ENCODE peak calls at places on chromosomes 11 and 22, in ten cellular contexts. U is naive thymus-derived CD4-positive, alpha-beta T cell; Y is HepG2; N is CD8-positive, alpha-beta memory T cell; I is Panc1; D is thoracic aorta; X is PC-9; V is right lobe of liver; F is body of pancreas; T is colonic mucosa. C is an unnamed sample. For H3K9me3 and H3K4me1, the result is how much of the 10 kb centered on the place peaks cover.

GRCh38 chr22:27719535-27720227 is 81.9 kb downstream of the MN1 start:
- DNase-seq in U (no peak), Y (peak), N (no peak), I (no peak), D (no peak), X (no peak), V (no peak), F (peak), T (peak), C (peak)

GRCh38 chr11:123483058-123483457 is 53.0 kb downstream of the GRAMD1B start:
- DNase-seq in U (no peak), Y (no peak), N (no peak), I (no peak), D (no peak), X (peak), V (no peak), F (no peak), T (no peak), C (no peak)

GRCh38 chr11:19579957-19580356 is 132.7 kb upstream of the NAV2 start:
- DNase-seq in U (no peak), Y (no peak), N (no peak), I (no peak), D (no peak), X (no peak), V (no peak), F (no peak), T (no peak), C (no peak)

GRCh38 chr11:7020183-7020917 is at the start of the genes NLRP14 and ZNF214:
- DNase-seq in U (no peak), Y (peak), N (no peak), I (peak), D (peak), X (no peak), V (peak), F (peak), T (peak), C (peak)

GRCh38 chr11:60925685-60926267 is 1.5 kb downstream of the TMEM132A start:
- DNase-seq in U (no peak), Y (no peak), N (no peak), I (no peak), D (no peak), X (peak), V (no peak), F (no peak), T (no peak), C (no peak)

GRCh38 chr11:73971175-73971719 is 11.4 kb downstream of the UCP2 start:
- DNase-seq in U (no peak), Y (no peak), N (no peak), I (no peak), D (no peak), X (no peak), V (no peak), F (no peak), T (no peak), C (no peak)

GRCh38 chr11:17544181-17544622 is at the start of gene USH1C:
- DNase-seq in U (no peak), Y (no peak), N (no peak), I (no peak), D (no peak), X (no peak), V (no peak), F (peak), T (peak), C (peak)

GRCh38 chr11:70358797-70359196 is 39.5 kb upstream of the CTTN start:
- DNase-seq in U (no peak), Y (no peak), N (no peak), I (no peak), D (no peak), X (no peak), V (no peak), F (no peak), T (no peak), C (no peak)

GRCh38 chr11:108705061-108705460 is 40.2 kb downstream of the DDX10 start:
- DNase-seq in U (no peak), Y (no peak), N (no peak), I (no peak), D (no peak), X (no peak), V (no peak), F (no peak), T (no peak), C (no peak)

GRCh38 chr11:64060263-64060860 is 24.6 kb downstream of the FLRT1 start:
- DNase-seq in U (no peak), Y (no peak), N (no peak), I (no peak), D (no peak), X (no peak), V (no peak), F (no peak), T (no peak), C (no peak)

GRCh38 chr11:10659339-10660216 is 34.0 kb downstream of the IRAG1 start:
- DNase-seq in U (no peak), Y (peak), N (no peak), I (peak), D (peak), X (peak), V (no peak), F (peak), T (no peak), C (peak)

GRCh38 chr11:81377418-81377817 is 1356.2 kb downstream of the FAM181B start:
- DNase-seq in U (no peak), Y (no peak), N (no peak), I (no peak), D (no peak), X (no peak), V (no peak), F (no peak), T (no peak), C (no peak)
- H3K27ac ChIP-seq in U (no peak), Y (no peak), N (no peak), I (no peak), D (no peak), X (no peak), V (no peak), F (no peak), T (no peak), C (no peak)

DNA sequence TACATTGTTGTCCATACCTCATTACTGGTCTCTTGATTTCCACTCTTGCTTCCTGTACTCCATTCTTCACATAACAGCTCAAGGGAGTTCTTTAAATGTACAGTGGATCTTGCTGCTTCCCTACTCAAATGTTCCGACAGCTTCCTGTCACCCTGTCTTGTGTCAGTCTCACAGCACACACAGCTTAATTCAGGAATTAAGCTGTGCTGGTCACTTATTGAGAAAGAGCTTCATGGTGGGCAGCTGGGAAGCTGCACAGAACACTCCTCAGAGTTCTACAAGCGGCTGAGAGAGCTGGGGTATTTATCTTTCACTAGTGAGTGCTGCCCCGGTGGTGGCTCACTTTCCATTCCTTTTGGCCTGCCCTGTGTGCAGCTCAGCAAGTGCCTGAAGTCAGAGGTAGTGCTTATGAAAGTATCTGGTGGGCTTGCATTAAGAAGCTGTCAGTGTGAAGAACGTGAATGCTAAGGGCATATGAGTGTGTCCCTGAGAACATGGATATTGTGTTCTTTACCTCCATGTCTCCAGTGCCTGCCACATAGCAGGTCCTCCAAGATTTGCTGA is 48.7 kb downstream of the KCNQ1OT1 start:
- DNase-seq in U (no peak), Y (no peak), N (no peak), I (no peak), D (no peak), X (no peak), V (no peak), F (no peak), T (no peak), C (no peak)
- H3K9me3 ChIP-seq in U (under half), Y (half or more), N (under half), I (under half), D (half or more), X (half or more), V (under half), F (half or more), T (under half), C (under half)

DNA sequence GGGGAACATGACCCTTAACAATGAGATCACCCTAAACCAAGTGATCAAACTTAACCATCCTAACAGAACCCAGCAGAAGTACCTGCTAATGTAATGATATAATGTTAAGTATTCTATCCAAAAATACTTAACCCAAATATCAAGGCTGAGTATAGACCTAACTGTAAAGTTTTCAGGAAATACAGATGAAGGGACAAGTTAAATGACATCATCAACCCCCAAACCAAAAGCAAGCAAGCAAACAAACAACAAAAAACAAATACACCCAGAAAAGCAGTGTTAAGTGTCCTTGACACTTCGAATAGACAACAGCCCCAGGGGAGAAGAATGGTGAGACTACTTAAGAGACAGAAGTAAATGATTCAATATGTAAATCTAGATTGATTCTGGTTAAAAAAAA is 2.7 kb downstream of the CSTF3 start:
- DNase-seq in U (no peak), Y (no peak), N (no peak), I (no peak), D (no peak), X (no peak), V (no peak), F (no peak), T (no peak), C (no peak)
- H3K4me1 ChIP-seq in U (under half), Y (half or more), N (under half), I (under half), D (under half), X (under half), V (under half), F (under half), T (under half), C (under half)

GRCh38 chr11:119424775-119425174 is 1.8 kb upstream of the THY1 start:
- DNase-seq in U (no peak), Y (no peak), N (no peak), I (no peak), D (no peak), X (no peak), V (no peak), F (no peak), T (no peak), C (no peak)
- H3K27ac ChIP-seq in U (no peak), Y (no peak), N (no peak), I (no peak), D (no peak), X (no peak), V (no peak), F (no peak), T (no peak), C (no peak)

GRCh38 chr11:86220654-86221053 is 23.9 kb upstream of the EED start:
- DNase-seq in U (no peak), Y (no peak), N (no peak), I (no peak), D (no peak), X (no peak), V (no peak), F (no peak), T (no peak), C (no peak)

GRCh38 chr11:86222081-86222480 is 22.5 kb upstream of the EED start:
- DNase-seq in U (no peak), Y (no peak), N (no peak), I (no peak), D (no peak), X (no peak), V (no peak), F (no peak), T (no peak), C (no peak)

GRCh38 chr11:86219291-86220193 is 25.0 kb upstream of the EED start:
- DNase-seq in U (no peak), Y (no peak), N (no peak), I (no peak), D (no peak), X (no peak), V (no peak), F (no peak), T (no peak), C (no peak)

GRCh38 chr11:86214710-86215109 is 29.8 kb upstream of the EED start:
- DNase-seq in U (no peak), Y (no peak), N (no peak), I (no peak), D (no peak), X (no peak), V (no peak), F (no peak), T (no peak), C (no peak)

GRCh38 chr11:86218125-86219081 is 26.1 kb upstream of the EED start:
- DNase-seq in U (peak), Y (peak), N (peak), I (peak), D (no peak), X (peak), V (peak), F (peak), T (peak), C (peak)
- H3K9me3 ChIP-seq in U (under half), Y (under half), N (under half), I (under half), D (under half), X (under half), V (under half), F (under half), T (under half), C (under half)

DNA sequence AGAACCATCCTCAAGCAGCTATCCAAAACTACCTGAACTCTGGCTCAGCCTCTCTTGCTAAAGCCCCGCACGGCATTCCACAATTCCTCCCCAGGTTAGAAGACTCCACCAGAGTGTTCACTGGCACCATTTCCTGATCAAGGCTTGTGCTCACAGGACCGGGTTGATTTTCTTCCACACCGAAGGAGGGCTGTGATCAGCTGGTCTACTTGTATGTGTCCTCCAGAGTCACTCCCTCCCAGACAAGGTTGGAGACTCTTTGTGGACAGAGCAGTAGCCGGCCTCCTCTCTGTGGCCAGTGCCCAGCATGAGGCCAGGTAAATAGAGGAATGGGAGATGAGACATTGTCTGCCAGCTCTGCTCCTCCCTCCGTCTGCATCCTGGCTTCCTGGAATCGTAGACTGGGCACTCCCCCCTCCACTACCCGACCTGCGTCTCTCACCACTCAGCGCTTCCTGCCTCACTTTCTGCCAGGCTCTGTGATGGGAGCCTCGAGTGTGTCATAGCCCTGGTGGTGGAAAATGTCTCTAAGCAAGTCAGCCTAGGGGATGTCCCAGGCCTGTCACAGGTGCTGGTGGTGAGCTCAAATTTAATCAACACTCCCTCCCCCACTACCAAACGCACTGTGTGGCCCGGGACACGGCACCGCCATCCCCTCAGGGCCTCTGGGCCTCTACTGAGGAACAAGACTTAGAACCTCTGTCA is 12.5 kb upstream of the TMPRSS6 start:
- DNase-seq in U (peak), Y (peak), N (peak), I (no peak), D (no peak), X (peak), V (no peak), F (peak), T (peak), C (peak)
- H3K4me1 ChIP-seq in U (under half), Y (under half), N (under half), I (under half), D (under half), X (under half), V (under half), F (under half), T (under half), C (under half)